ENCODE peak calls at places on chromosomes 4 and X, in eight cellular contexts. One of them, this sample, is unnamed.

GRCh38 chr4:143281507-143282169 is 55.0 kb upstream of the GAB1 start:
- DNase-seq in left colon: no peak
- DNase-seq in NT2/D1: no peak
- DNase-seq in endodermal cell: no peak
- DNase-seq in breast epithelium: no peak
- DNase-seq in NCI-H1092: no peak
- DNase-seq in T1000: no peak
- DNase-seq in lower lobe of right lung: no peak
- DNase-seq in this sample: no peak

GRCh38 chr4:122700178-122700725 is 32.3 kb upstream of the BBS12 start:
- DNase-seq in breast epithelium: peak; percentile 87
- DNase-seq in T1000: no peak
- DNase-seq in left colon: peak; percentile 58
- DNase-seq in lower lobe of right lung: no peak
- DNase-seq in endodermal cell: peak; percentile 60
- DNase-seq in NT2/D1: no peak
- DNase-seq in NCI-H1092: no peak
- DNase-seq in this sample: no peak

GRCh38 chr4:140156529-140157171 is 2.7 kb upstream of the MAML3 start:
- DNase-seq in NT2/D1: no peak
- DNase-seq in NCI-H1092: no peak
- DNase-seq in breast epithelium: no peak
- DNase-seq in endodermal cell: no peak
- DNase-seq in T1000: no peak
- DNase-seq in left colon: no peak
- DNase-seq in lower lobe of right lung: no peak
- DNase-seq in this sample: no peak

GRCh38 chr4:30269850-30270249 is 450.3 kb upstream of the PCDH7 start:
- DNase-seq in NCI-H1092: no peak
- DNase-seq in left colon: no peak
- DNase-seq in NT2/D1: no peak
- DNase-seq in T1000: no peak
- DNase-seq in lower lobe of right lung: no peak
- DNase-seq in endodermal cell: no peak
- DNase-seq in breast epithelium: no peak
- DNase-seq in this sample: no peak

GRCh38 chr4:78616046-78616498 is 64.5 kb downstream of the ANXA3 start:
- DNase-seq in endodermal cell: no peak
- DNase-seq in breast epithelium: no peak
- DNase-seq in T1000: no peak
- DNase-seq in NCI-H1092: no peak
- DNase-seq in NT2/D1: no peak
- DNase-seq in left colon: no peak
- DNase-seq in lower lobe of right lung: no peak
- DNase-seq in this sample: no peak

GRCh38 chr4:7341486-7342222 is 93.1 kb downstream of the PSAPL1 start:
- DNase-seq in NT2/D1: no peak
- DNase-seq in NCI-H1092: no peak
- DNase-seq in lower lobe of right lung: no peak
- DNase-seq in endodermal cell: no peak
- DNase-seq in breast epithelium: no peak
- DNase-seq in T1000: no peak
- DNase-seq in left colon: no peak
- DNase-seq in this sample: no peak

GRCh38 chr4:824461-825062 is 1.4 kb downstream of the CPLX1 start:
- DNase-seq in lower lobe of right lung: no peak
- DNase-seq in left colon: no peak
- DNase-seq in breast epithelium: no peak
- DNase-seq in endodermal cell: peak; percentile 56
- DNase-seq in NCI-H1092: no peak
- DNase-seq in T1000: no peak
- DNase-seq in NT2/D1: no peak
- DNase-seq in this sample: no peak

GRCh38 chrX:46257451-46257879 is 287.8 kb downstream of the ZNF674 start:
- DNase-seq in NT2/D1: no peak
- DNase-seq in endodermal cell: no peak
- DNase-seq in left colon: no peak
- DNase-seq in T1000: no peak
- DNase-seq in NCI-H1092: no peak
- DNase-seq in breast epithelium: no peak
- DNase-seq in lower lobe of right lung: no peak
- DNase-seq in this sample: no peak

GRCh38 chr4:22434895-22435294 is 81.0 kb downstream of the ADGRA3 start:
- DNase-seq in NT2/D1: peak; percentile 58
- DNase-seq in endodermal cell: peak; percentile 83
- DNase-seq in breast epithelium: no peak
- DNase-seq in NCI-H1092: peak; percentile 31
- DNase-seq in lower lobe of right lung: no peak
- DNase-seq in left colon: peak; percentile 42
- DNase-seq in T1000: no peak
- DNase-seq in this sample: no peak